ENCODE peak calls at places on chromosomes 16 and 17, in nine cellular contexts. F is hypothalamus, W is DMS53, O is HEK293T, T is cardiac fibroblast, L is stomach, S is A172, Q is HT-29, A is amniotic epithelial cell. Z is an unnamed sample.

GRCh38 chr16:35306915-35307314 is 1847.5 kb downstream of the TP53TG3F start:
- DNase-seq in W (peak), O (no peak), S (no peak), F (no peak), Q (no peak), L (no peak), T (no peak), A (no peak), Z (no peak)

GRCh38 chr16:85417156-85417860 is 195.8 kb upstream of the GSE1 start:
- DNase-seq in T (no peak), S (no peak), O (no peak), Q (no peak), A (no peak), W (peak), F (no peak), L (no peak), Z (no peak)

GRCh38 chr16:29815032-29815721 is 775 bp upstream of the PAGR1 start:
- DNase-seq in T (no peak), A (no peak), L (no peak), S (no peak), O (no peak), W (peak), F (no peak), Q (no peak), Z (no peak)

GRCh38 chr16:8849411-8850011 is 19.3 kb downstream of the CARHSP1 start:
- DNase-seq in W (no peak), L (no peak), S (no peak), O (no peak), Q (no peak), F (no peak), A (peak), T (peak), Z (no peak)

GRCh38 chr17:27805520-27806146 is 5.3 kb upstream of the NOS2 start:
- DNase-seq in L (peak), T (peak), O (peak), W (peak), Q (peak), F (peak), S (peak), A (peak), Z (peak)

GRCh38 chr17:28956112-28956511 is 4.8 kb upstream of the PHF12 start:
- DNase-seq in Q (no peak), F (no peak), O (no peak), T (no peak), L (no peak), S (no peak), W (no peak), A (no peak), Z (no peak)

GRCh38 chr17:77691216-77692085 is 267.1 kb upstream of the TNRC6C start:
- DNase-seq in O (no peak), A (no peak), S (no peak), F (no peak), Q (no peak), W (no peak), T (no peak), L (no peak), Z (no peak)

GRCh38 chr16:88338111-88338510 is 44.6 kb upstream of the ZNF469 start:
- DNase-seq in L (no peak), F (no peak), T (peak), S (no peak), A (no peak), W (no peak), O (no peak), Q (no peak), Z (no peak)

GRCh38 chr17:17904171-17905035 is 67.6 kb upstream of the SREBF1 start:
- DNase-seq in F (no peak), A (no peak), S (no peak), T (no peak), L (no peak), Q (no peak), W (no peak), O (no peak), Z (no peak)

GRCh38 chr17:33949100-33949499 is 306.0 kb upstream of the CCL2 start:
- DNase-seq in Q (peak), T (no peak), W (peak), L (no peak), O (peak), S (no peak), F (no peak), A (no peak), Z (no peak)

GRCh38 chr17:82234211-82235055 is 5.6 kb downstream of the SLC16A3 start:
- DNase-seq in Q (no peak), O (no peak), T (peak), L (no peak), F (no peak), W (no peak), A (peak), S (no peak), Z (no peak)

GRCh38 chr17:82216301-82217119 is 3.9 kb upstream of the CCDC57 start:
- DNase-seq in O (no peak), A (peak), W (peak), S (peak), Q (peak), F (peak), T (peak), L (peak), Z (peak)

GRCh38 chr17:33262724-33263123 is 30.4 kb downstream of the ASIC2 start:
- DNase-seq in A (no peak), Q (no peak), F (no peak), T (no peak), O (no peak), S (no peak), L (no peak), W (no peak), Z (no peak)

GRCh38 chr17:7383742-7384488 is 3.0 kb downstream of the TNK1 start:
- DNase-seq in L (peak), T (no peak), W (no peak), F (no peak), S (no peak), O (no peak), A (no peak), Q (no peak), Z (peak)

GRCh38 chr17:55570360-55570759 is 59.1 kb upstream of the SMIM36 start:
- DNase-seq in O (no peak), A (no peak), Q (no peak), T (no peak), F (no peak), S (no peak), W (no peak), L (no peak), Z (peak)

GRCh38 chr16:1335996-1336395 is 2.6 kb downstream of the BAIAP3 start:
- DNase-seq in L (no peak), W (no peak), Q (no peak), T (no peak), A (no peak), O (no peak), F (peak), S (no peak), Z (no peak)

GRCh38 chr16:29306201-29306600 is 100.3 kb downstream of the NPIPB11 start:
- DNase-seq in Q (no peak), W (no peak), O (no peak), S (no peak), L (no peak), T (no peak), F (no peak), A (no peak), Z (no peak)